ENCODE peak calls at places on chromosomes 3 and 15, in ten cellular contexts. W is heart left ventricle; A is stimulated activated CD8-positive, alpha-beta memory T cell treated with anti-CD3 and anti-CD28 coated beads, Interleukin-12 subunit alpha, Interleukin-12 subunit beta, amount 100 ng/mL, for 4 hours; S is IMR-90; F is Daoy; N is AG09319; G is stimulated activated CD4-positive, alpha-beta T cell treated with anti-CD3 and anti-CD28 coated beads, Interleukin-1b, Interleukin-23, amount 100 ng/mL, for 24 hours; X is HEK293T; Z is RPMI7951; V is iris pigment epithelial cell. B is an unnamed sample.

GRCh38 chr3:38465588-38466154 is 12.0 kb downstream of the ACVR2B start:
- DNase-seq in W (no peak), A (no peak), S (no peak), F (no peak), N (no peak), G (no peak), X (no peak), Z (no peak), V (no peak), B (no peak)

GRCh38 chr3:130658666-130659065 is 88.0 kb downstream of the PIK3R4 start:
- DNase-seq in W (no peak), A (no peak), S (peak), F (peak), N (peak), G (no peak), X (peak), Z (peak), V (peak), B (no peak)

GRCh38 chr15:83980637-83981036 is 254.9 kb upstream of the GOLGA6L4 start:
- DNase-seq in W (no peak), A (no peak), S (no peak), F (no peak), N (no peak), G (no peak), X (no peak), Z (no peak), V (no peak), B (no peak)

GRCh38 chr3:54294214-54294613 is 171.9 kb downstream of the CACNA2D3 start:
- DNase-seq in W (no peak), A (no peak), S (no peak), F (no peak), N (no peak), G (no peak), X (no peak), Z (no peak), V (no peak), B (no peak)

GRCh38 chr15:59993950-59994401 is 10.1 kb upstream of the FOXB1 start:
- DNase-seq in W (no peak), A (no peak), S (no peak), F (peak), N (no peak), G (no peak), X (no peak), Z (no peak), V (no peak), B (no peak)

GRCh38 chr3:187673012-187673411 is 2.8 kb upstream of the SST start:
- DNase-seq in W (no peak), A (no peak), S (no peak), F (no peak), N (no peak), G (no peak), X (no peak), Z (no peak), V (no peak), B (no peak)

GRCh38 chr3:197891-198491 is 1.4 kb downstream of the CHL1 start:
- DNase-seq in W (no peak), A (no peak), S (no peak), F (no peak), N (no peak), G (no peak), X (no peak), Z (no peak), V (no peak), B (peak)

GRCh38 chr15:27730878-27731277 is 368.2 kb downstream of the OCA2 start:
- DNase-seq in W (no peak), A (no peak), S (peak), F (no peak), N (no peak), G (no peak), X (no peak), Z (no peak), V (no peak), B (no peak)

B was measured in mesothelial cell of epicardium.